ENCODE peak calls at places on chromosomes 6 and 20, in seven cellular contexts. D, A, U, L, V, F and H are unnamed samples. For H3K9me3, the result is how much of the 10 kb centered on the place peaks cover.

GRCh38 chr6:83378621-83379388 is 52.0 kb downstream of the ME1 start:
- DNase-seq in L (no peak), A (no peak), D (no peak), V (no peak), U (no peak), F (no peak), H (no peak)

GRCh38 chr20:51513545-51513944 is 29.0 kb downstream of the NFATC2 start:
- DNase-seq in F (no peak), A (no peak), U (no peak), L (no peak), V (no peak), D (no peak), H (no peak)

GRCh38 chr6:106736502-106736901 is 107.1 kb downstream of the QRSL1 start:
- DNase-seq in A (no peak), L (no peak), V (no peak), U (no peak), D (no peak), F (peak), H (no peak)

GRCh38 chr6:65638047-65638831 is 68.8 kb downstream of the EYS start:
- DNase-seq in V (no peak), L (no peak), F (peak), A (peak), U (no peak), D (peak), H (no peak)

GRCh38 chr6:12602951-12603710 is 113.4 kb upstream of the PHACTR1 start:
- DNase-seq in F (no peak), U (peak), L (no peak), A (peak), V (no peak), D (peak), H (peak)

GRCh38 chr6:98832282-98833100 is 1.9 kb upstream of the POU3F2 start:
- DNase-seq in F (no peak), D (peak), U (no peak), L (peak), A (peak), V (no peak), H (no peak)

GRCh38 chr6:157244175-157244574 is 79.1 kb downstream of the TMEM242 start:
- DNase-seq in A (no peak), F (no peak), D (no peak), L (no peak), V (no peak), U (peak), H (no peak)

GRCh38 chr20:40010483-40010882 is 678.6 kb downstream of the MAFB start:
- DNase-seq in V (no peak), D (no peak), U (no peak), F (no peak), L (no peak), A (no peak), H (no peak)

GRCh38 chr20:3679749-3680700 is 1.8 kb downstream of the ADAM33 start:
- DNase-seq in D (peak), U (peak), V (peak), F (peak), L (peak), A (no peak), H (no peak)

GRCh38 chr20:3677733-3678132 is 4.1 kb downstream of the ADAM33 start:
- DNase-seq in L (no peak), V (peak), A (no peak), D (no peak), F (peak), U (peak), H (no peak)

GRCh38 chr20:3678893-3679720 is 2.7 kb downstream of the ADAM33 start:
- DNase-seq in A (no peak), D (no peak), L (no peak), F (no peak), U (no peak), V (no peak), H (no peak)

GRCh38 chr20:3680701-3681351 is 984 bp downstream of the ADAM33 start:
- DNase-seq in F (no peak), D (peak), A (no peak), L (no peak), U (no peak), V (no peak), H (no peak)

DNA sequence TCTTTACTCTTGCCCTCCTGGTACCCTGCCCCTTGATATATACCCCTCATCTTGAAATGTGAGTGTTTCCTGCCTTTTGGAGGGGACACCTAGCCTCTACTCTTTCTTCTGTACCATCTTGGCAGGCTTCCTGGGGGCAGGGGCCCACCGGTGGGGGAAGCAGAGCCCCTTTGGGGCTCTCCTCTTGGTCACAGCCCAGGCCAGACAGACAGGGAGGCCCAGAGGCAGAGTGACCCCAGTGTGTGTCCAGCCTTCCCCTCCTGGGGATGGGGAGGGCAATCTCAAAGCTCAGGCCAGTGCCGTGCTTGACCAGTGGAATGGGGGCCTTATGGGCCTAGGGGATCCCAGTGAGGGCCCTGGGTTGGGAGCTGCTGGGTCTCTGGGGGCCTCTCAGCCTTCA is 3.6 kb downstream of the ADAM33 start:
- DNase-seq in D (no peak), F (no peak), V (no peak), L (no peak), U (no peak), A (no peak), H (no peak)
- H3K27ac ChIP-seq in D (no peak), F (no peak), V (peak), L (peak), U (peak), A (no peak), H (peak)

GRCh38 chr20:46549188-46549967 is 1.1 kb downstream of the OCSTAMP start:
- DNase-seq in U (no peak), F (no peak), A (no peak), D (no peak), L (no peak), V (no peak), H (no peak)
- TF ChIP-seq CTCF in U (no peak), F (no peak), A (no peak), D (no peak), L (no peak), V (no peak), H (no peak)

DNA sequence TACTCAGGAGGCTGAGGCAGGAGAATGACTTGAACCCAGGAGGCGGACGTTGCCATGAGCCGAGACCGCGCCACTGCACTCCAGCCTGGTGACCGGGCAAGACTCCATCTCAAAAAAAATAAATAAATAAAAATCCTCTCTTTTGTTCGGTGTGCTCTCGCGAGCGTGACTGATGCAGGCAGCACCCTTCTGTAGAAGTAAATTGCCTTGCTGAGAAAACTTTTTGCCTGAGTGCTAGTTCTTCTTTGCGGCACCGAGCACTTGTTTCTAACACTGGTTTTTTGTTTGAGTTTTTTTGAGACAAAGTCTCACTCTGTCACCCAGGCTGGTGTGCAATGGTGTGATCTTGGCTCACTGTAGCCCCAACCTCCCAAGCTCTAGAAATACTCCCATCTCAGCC is 30.5 kb downstream of the PLN start:
- DNase-seq in A (no peak), D (no peak), F (no peak), V (no peak), L (no peak), U (no peak), H (no peak)
- H3K9me3 ChIP-seq in A (under half), D (under half), F (under half), V (half or more), L (under half), U (half or more), H (under half)

GRCh38 chr6:30556714-30556963 is 350 bp upstream of the GNL1 start:
- DNase-seq in U (peak), D (peak), A (peak), V (peak), L (peak), F (peak), H (peak)
- H3K27ac ChIP-seq in U (peak), D (peak), A (peak), V (peak), L (peak), F (peak), H (peak)

GRCh38 chr20:17721802-17722486 is 22.2 kb downstream of the BANF2 start:
- DNase-seq in V (no peak), A (no peak), D (no peak), F (peak), L (no peak), U (no peak), H (no peak)
- TF ChIP-seq CTCF in V (no peak), A (peak), D (no peak), F (no peak), L (no peak), U (no peak), H (no peak)

GRCh38 chr20:56223352-56223751 is 25.2 kb upstream of the MC3R start:
- DNase-seq in A (no peak), L (no peak), U (no peak), F (no peak), V (no peak), D (no peak), H (peak)

GRCh38 chr20:56222201-56222600 is 26.3 kb upstream of the MC3R start:
- DNase-seq in L (no peak), A (no peak), D (no peak), U (no peak), V (no peak), F (no peak), H (no peak)

GRCh38 chr20:56217820-56218219 is 30.7 kb upstream of the MC3R start:
- DNase-seq in V (no peak), L (no peak), A (no peak), D (peak), F (no peak), U (no peak), H (no peak)

DNA sequence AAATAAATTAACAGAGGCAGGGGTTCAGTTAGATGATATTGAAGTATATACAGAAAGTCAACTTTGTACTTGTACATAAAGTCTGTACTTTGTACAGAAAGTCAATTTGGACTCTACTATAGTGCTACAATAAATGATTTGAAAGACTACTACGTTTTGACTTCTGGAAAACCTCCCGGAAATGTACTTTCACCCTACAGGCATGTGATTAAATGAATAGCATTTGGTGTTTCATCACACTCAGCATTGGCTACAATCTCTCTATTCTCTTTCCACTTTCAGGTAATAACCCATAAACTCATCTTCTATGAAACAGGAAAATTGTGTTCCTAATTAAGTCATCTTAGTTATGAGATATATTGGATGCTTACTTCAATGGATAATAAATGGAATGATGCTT is 25.6 kb upstream of the MC3R start:
- DNase-seq in U (no peak), F (peak), L (no peak), D (no peak), V (no peak), A (no peak), H (no peak)
- H3K9me3 ChIP-seq in U (under half), F (under half), L (under half), D (under half), V (under half), A (under half), H (under half)

GRCh38 chr20:49948178-49948577 is 12.0 kb downstream of the RNF114 start:
- DNase-seq in U (no peak), D (no peak), L (no peak), F (no peak), A (no peak), V (no peak), H (no peak)
- H3K27ac ChIP-seq in U (no peak), D (no peak), L (no peak), F (no peak), A (no peak), V (no peak), H (no peak)

GRCh38 chr6:138285800-138286199 is 67.5 kb upstream of the PBOV1 start:
- DNase-seq in U (no peak), F (no peak), V (no peak), A (no peak), D (peak), L (no peak), H (no peak)
- TF ChIP-seq CTCF in U (no peak), F (no peak), V (peak), A (no peak), D (peak), L (no peak), H (no peak)

GRCh38 chr20:187733-188132 is 1.8 kb downstream of the DEFB128 start:
- DNase-seq in L (no peak), F (no peak), U (no peak), A (no peak), D (no peak), V (no peak), H (no peak)
- H3K9me3 ChIP-seq in L (under half), F (under half), U (under half), A (under half), D (under half), V (under half), H (under half)